ENCODE peak calls at places on chromosomes 6 and 20, in seven cellular contexts. O is A549, Y is stomach, Z is heart left ventricle, H is transverse colon, G is uterus, E is ovary. L is an unnamed sample.
A peak's percentile ranks its signal among the peaks of the same experiment; 100 is the strongest.

GRCh38 chr6:119497988-119498727 is 148.6 kb upstream of the MAN1A1 start:
- DNase-seq in Z (no peak), O (no peak), Y (no peak), H (no peak), E (no peak), G (no peak), L (no peak)

GRCh38 chr6:36197739-36198221 is 1.2 kb downstream of the BRPF3 start:
- DNase-seq in G (peak; percentile 31), O (no peak), H (no peak), E (peak; percentile 45), Z (no peak), Y (no peak), L (peak; percentile 17)

GRCh38 chr20:49589747-49590146 is 21.8 kb upstream of the PTGIS start:
- DNase-seq in Y (no peak), G (no peak), H (no peak), E (peak; percentile 28), Z (no peak), O (no peak), L (no peak)

GRCh38 chr6:5173862-5174643 is 86.7 kb downstream of the LYRM4 start:
- DNase-seq in O (no peak), E (no peak), Y (no peak), G (no peak), H (peak; percentile 21), Z (no peak), L (no peak)

GRCh38 chr6:14950970-14951276 is 294.9 kb upstream of the JARID2 start:
- DNase-seq in H (no peak), E (no peak), O (no peak), Y (no peak), Z (no peak), G (no peak), L (no peak)

GRCh38 chr6:133820208-133820607 is 68.7 kb upstream of the TCF21 start:
- DNase-seq in E (no peak), O (no peak), Z (no peak), G (no peak), H (no peak), Y (no peak), L (no peak)

GRCh38 chr6:35601331-35602132 is 87.2 kb downstream of the FKBP5 start:
- DNase-seq in H (peak; percentile 69), G (peak; percentile 90), E (no peak), Y (peak; percentile 55), O (peak; percentile 51), Z (peak; percentile 61), L (peak; percentile 63)

GRCh38 chr20:10228330-10228729 is 9.7 kb downstream of the SNAP25 start:
- DNase-seq in H (no peak), Y (peak; percentile 32), E (no peak), Z (no peak), O (no peak), G (no peak), L (no peak)

GRCh38 chr6:36035240-36035639 is 7.6 kb downstream of the MAPK14 start:
- DNase-seq in H (no peak), E (no peak), Y (no peak), O (no peak), Z (no peak), G (no peak), L (no peak)

GRCh38 chr6:52552278-52552643 is 24.6 kb downstream of the TRAM2 start:
- DNase-seq in Z (no peak), H (peak; percentile 57), Y (no peak), E (no peak), O (no peak), G (no peak), L (no peak)

GRCh38 chr6:132715204-132715603 is 1.3 kb upstream of the VNN1 start:
- DNase-seq in G (no peak), E (no peak), Z (peak; percentile 26), Y (peak; percentile 61), H (peak; percentile 13), O (peak; percentile 77), L (peak; percentile 62)

GRCh38 chr6:54621285-54621684 is 225.3 kb upstream of the FAM83B start:
- DNase-seq in O (peak; percentile 11), Z (no peak), Y (no peak), G (no peak), H (no peak), E (no peak), L (no peak)
- TF ChIP-seq CTCF in O (no peak), Z (peak; percentile 17), Y (no peak), G (no peak), H (peak; percentile 31), E (no peak), L (peak; percentile 21)

DNA sequence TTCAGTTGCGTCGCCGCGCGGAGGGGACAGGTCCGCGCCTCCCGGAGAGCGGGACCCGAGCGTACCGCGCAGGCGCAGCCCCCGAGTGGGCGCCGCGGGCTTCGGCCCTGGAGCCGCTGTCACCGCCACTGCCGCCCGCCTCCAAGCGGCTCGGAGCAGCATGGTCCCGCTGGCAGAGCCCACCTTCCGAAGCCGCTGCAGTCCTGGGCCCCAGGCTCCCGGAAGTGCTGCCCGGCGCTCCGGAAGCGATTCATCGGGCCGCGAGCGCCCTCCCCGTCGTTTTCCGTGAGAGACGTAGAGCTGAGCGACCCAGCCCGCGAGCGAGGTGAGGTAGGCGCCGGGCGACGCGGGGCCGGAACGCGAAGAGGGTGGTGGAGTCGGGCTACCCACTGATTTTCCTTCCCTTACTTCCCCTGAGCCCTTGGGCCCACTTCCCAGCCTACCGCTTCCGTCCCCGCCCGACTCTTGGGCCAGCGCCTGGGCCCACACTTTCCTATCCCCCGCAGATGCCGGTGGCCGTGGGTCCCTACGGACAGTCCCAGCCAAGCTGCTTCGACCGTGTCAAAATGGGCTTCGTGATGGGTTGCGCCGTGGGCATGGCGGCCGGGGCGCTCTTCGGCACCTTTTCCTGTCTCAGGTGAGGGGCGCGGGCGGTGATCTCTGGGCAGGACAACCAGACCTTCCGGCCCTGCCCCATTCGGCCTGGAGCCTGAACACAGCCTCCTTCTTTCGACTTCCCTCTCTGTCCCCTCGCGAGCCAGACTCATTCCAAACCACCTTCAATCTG is at the start of the genes NFS1 and ROMO1:
- DNase-seq in E (peak; percentile 91), G (peak; percentile 81), Z (peak; percentile 92), Y (peak; percentile 86), O (peak; percentile 81), H (peak; percentile 87), L (peak; percentile 82)
- TF ChIP-seq POLR2A in E (peak; percentile 66), G (peak; percentile 36), Z (peak; percentile 71), Y (no peak), O (peak; percentile 79), H (peak; percentile 65), L (peak; percentile 35)

DNA sequence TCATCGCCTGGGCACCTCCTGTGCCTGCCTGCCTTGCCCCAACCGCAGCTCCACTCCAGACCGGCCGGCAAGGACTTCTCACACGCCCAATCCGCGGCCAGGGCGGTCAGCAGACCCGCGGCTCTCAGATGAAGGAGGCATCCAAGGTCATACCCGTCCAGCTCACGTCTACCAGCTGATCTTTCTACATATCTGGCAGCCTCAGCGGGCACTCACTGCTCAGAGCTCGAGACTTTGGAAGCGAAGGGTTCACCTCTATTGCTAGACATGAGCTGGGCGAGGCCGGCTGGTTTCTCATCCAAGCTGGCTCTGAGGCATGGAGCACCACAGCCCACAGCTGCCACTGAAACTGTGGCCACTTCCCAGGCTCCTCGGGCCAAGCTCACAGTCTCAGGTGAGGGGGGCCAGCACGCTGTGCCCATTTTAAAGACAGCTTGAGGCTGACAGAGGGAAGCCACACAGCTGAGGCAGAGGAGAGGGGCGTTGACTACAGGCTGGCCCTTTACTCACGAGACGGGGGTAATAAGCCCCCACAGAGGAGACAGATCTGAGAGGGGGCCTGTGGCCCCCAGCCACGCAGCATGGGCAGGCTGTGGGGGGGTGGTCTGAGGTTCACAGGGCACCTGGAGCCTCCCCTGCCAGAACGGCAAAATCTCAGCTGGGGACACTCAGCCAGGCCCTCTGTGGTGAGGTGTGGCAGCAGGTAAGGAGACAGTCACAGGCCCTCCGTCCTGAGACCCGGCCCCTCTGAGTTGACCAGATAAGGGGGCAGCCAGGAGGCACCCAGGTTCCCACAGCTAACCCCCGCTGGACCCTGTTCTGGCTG is 2.0 kb downstream of the LAMA5 start:
- DNase-seq in Z (peak; percentile 87), O (peak; percentile 56), G (peak; percentile 36), H (peak; percentile 17), Y (peak; percentile 56), E (peak; percentile 37), L (no peak)
- H3K4me1 ChIP-seq in Z (peaks cover 22% of the 10 kb centered on the region), O (peaks cover 60% of the 10 kb centered on the region), G (peaks cover 47% of the 10 kb centered on the region), H (peaks cover 54% of the 10 kb centered on the region), Y (peaks cover 90% of the 10 kb centered on the region), E (peaks cover 13% of the 10 kb centered on the region), L (peaks cover 89% of the 10 kb centered on the region)

DNA sequence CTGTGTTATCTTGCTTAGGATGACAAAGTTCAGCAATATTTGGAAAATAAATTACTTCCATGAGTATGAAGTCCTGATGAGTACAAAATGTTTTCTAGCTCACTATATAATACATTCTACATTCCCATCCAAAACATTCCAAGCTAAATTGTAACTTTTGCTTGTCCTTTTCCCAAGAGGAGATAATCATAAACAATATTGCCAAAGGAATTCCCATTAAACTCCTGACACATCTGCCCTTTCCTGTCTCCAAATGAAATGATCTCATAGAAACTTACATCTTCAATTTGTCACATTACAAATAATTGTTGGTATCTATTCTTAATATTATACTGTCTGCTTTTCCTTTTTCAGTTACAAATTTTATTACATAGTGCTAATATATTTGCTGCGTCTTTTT is 20.4 kb upstream of the SENP6 start:
- DNase-seq in Z (no peak), H (no peak), O (no peak), Y (no peak), G (no peak), E (no peak), L (no peak)
- TF ChIP-seq CTCF in Z (no peak), H (no peak), O (no peak), Y (no peak), G (no peak), E (no peak), L (no peak)

DNA sequence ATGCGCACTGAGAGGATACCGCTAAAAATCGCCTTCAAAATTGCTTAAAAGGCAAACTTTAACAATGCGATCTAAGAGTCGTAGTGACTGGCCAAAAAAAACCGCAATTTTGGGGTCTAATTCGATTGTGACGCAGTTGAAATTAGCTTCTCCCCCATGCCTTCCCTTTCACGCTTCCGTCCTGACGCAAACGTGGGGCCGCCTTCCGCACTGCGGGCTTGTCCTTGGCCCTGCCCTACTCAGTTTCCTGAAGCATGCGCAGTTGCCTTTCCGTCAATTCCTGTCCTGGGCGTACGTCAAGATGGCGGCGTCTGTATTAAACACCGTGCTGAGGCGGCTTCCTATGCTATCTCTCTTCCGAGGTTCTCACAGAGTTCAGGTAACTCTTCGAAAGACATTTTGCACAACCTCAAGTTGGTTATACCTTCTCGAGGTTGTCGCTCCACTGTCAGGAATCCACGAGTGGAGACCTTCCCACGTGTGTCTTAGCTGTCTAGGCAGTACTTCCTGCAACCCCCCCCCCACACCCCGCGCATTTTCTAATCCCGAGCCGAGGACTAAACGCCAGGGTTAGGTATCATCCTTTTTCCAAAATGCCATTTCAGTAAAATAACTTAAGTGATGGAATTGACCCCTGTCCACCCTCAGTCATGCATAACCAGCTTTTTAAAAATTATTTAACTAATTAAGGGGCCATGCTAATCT is at the start of gene MRPS18B:
- DNase-seq in E (peak; percentile 97), Y (peak; percentile 98), H (peak; percentile 98), Z (peak; percentile 99), G (peak; percentile 99), O (peak; percentile 96), L (peak; percentile 98)
- TF ChIP-seq POLR2A in E (peak; percentile 95), Y (no peak), H (peak; percentile 46), Z (peak; percentile 58), G (peak; percentile 83), O (peak; percentile 79), L (peak; percentile 51)